ENCODE peak calls at places on chromosomes 16 and 17, in seven cellular contexts. B is A549; Q is neural progenitor cell; M is H4; D is lower lobe of right lung; F is gastrocnemius medialis; K is stimulated activated CD4-positive, alpha-beta T cell treated with anti-CD3 and anti-CD28 coated beads, Interleukin-12 subunit alpha, Interleukin-12 subunit beta, amount 100 ng/mL, for 24 hours. Z is an unnamed sample.
A peak's percentile ranks its signal among the peaks of the same experiment; 100 is the strongest.

GRCh38 chr17:210402-210801 is 29.0 kb upstream of the DOC2B start:
- DNase-seq in B (no peak), Q (no peak), M (no peak), D (no peak), F (no peak), K (no peak), Z (no peak)

GRCh38 chr17:63274156-63274555 is 171.9 kb downstream of the CYB561 start:
- DNase-seq in B (no peak), Q (no peak), M (no peak), D (no peak), F (no peak), K (no peak), Z (no peak)

GRCh38 chr16:35691057-35691456 is 2231.6 kb downstream of the TP53TG3F start:
- DNase-seq in B (no peak), Q (no peak), M (no peak), D (no peak), F (no peak), K (no peak), Z (no peak)

GRCh38 chr16:56807011-56807675 is 57.9 kb upstream of the SLC12A3 start:
- DNase-seq in B (peak; percentile 39), Q (no peak), M (peak; percentile 47), D (no peak), F (no peak), K (no peak), Z (no peak)

GRCh38 chr17:77936881-77937280 is 21.6 kb upstream of the TNRC6C start:
- DNase-seq in B (no peak), Q (no peak), M (no peak), D (no peak), F (no peak), K (no peak), Z (no peak)

GRCh38 chr17:83173180-83173996 is 94.0 kb downstream of the METRNL start:
- DNase-seq in B (no peak), Q (no peak), M (no peak), D (no peak), F (peak; percentile 5), K (no peak), Z (no peak)

GRCh38 chr17:42067371-42068180 is 17.2 kb upstream of the C17orf113 start:
- DNase-seq in B (peak; percentile 79), Q (peak; percentile 77), M (peak; percentile 34), D (peak; percentile 72), F (peak; percentile 80), K (peak; percentile 77), Z (peak; percentile 90)

GRCh38 chr16:88783391-88784073 is 1.5 kb downstream of the PIEZO1 start:
- DNase-seq in B (no peak), Q (no peak), M (no peak), D (peak; percentile 57), F (no peak), K (no peak), Z (no peak)

GRCh38 chr17:27586203-27586701 is 44.7 kb upstream of the LGALS9 start:
- DNase-seq in B (no peak), Q (no peak), M (no peak), D (no peak), F (no peak), K (no peak), Z (no peak)

GRCh38 chr16:66977341-66978113 is 10.9 kb upstream of the CES4A start:
- DNase-seq in B (peak; percentile 91), Q (peak; percentile 92), M (peak; percentile 69), D (peak; percentile 92), F (peak; percentile 88), K (peak; percentile 94), Z (peak; percentile 96)

GRCh38 chr16:58499615-58500328 is at the start of gene NDRG4:
- DNase-seq in B (peak; percentile 92), Q (peak; percentile 91), M (peak; percentile 90), D (no peak), F (no peak), K (no peak), Z (peak; percentile 95)

GRCh38 chr17:63881935-63882601 is at the start of gene GH2:
- DNase-seq in B (peak; percentile 91), Q (peak; percentile 58), M (peak; percentile 44), D (no peak), F (peak; percentile 20), K (peak; percentile 60), Z (peak; percentile 91)

GRCh38 chr17:78454346-78454745 is 75.9 kb downstream of the PGS1 start:
- DNase-seq in B (no peak), Q (no peak), M (no peak), D (no peak), F (no peak), K (no peak), Z (no peak)

GRCh38 chr16:68257251-68257905 is 6.9 kb upstream of the SLC7A6 start:
- DNase-seq in B (no peak), Q (no peak), M (no peak), D (no peak), F (peak; percentile 92), K (no peak), Z (peak; percentile 64)

GRCh38 chr16:19781196-19781595 is 63.1 kb downstream of the IQCK start:
- DNase-seq in B (no peak), Q (no peak), M (no peak), D (no peak), F (no peak), K (no peak), Z (no peak)

GRCh38 chr16:19524866-19525723 is 1.4 kb downstream of the CCP110 start:
- DNase-seq in B (no peak), Q (peak; percentile 25), M (no peak), D (no peak), F (no peak), K (no peak), Z (peak; percentile 25)

GRCh38 chr17:51120739-51121619 is at the start of gene SPAG9:
- DNase-seq in B (peak; percentile 97), Q (peak; percentile 98), M (peak; percentile 94), D (peak; percentile 96), F (peak; percentile 96), K (peak; percentile 90), Z (peak; percentile 98)

GRCh38 chr17:73105448-73105847 is 13.0 kb upstream of the SLC39A11 start:
- DNase-seq in B (no peak), Q (no peak), M (no peak), D (no peak), F (no peak), K (no peak), Z (no peak)

GRCh38 chr16:30582611-30583340 is 2.7 kb downstream of the ZNF785 start:
- DNase-seq in B (no peak), Q (no peak), M (no peak), D (no peak), F (no peak), K (no peak), Z (peak; percentile 33)

GRCh38 chr17:70525976-70526375 is 356.6 kb downstream of the KCNJ2 start:
- DNase-seq in B (no peak), Q (no peak), M (no peak), D (no peak), F (no peak), K (no peak), Z (no peak)

GRCh38 chr17:28174352-28175046 is 132.0 kb downstream of the NLK start:
- DNase-seq in B (no peak), Q (no peak), M (no peak), D (no peak), F (no peak), K (no peak), Z (no peak)

GRCh38 chr17:51687887-51688286 is 427.5 kb downstream of the UTP18 start:
- DNase-seq in B (no peak), Q (no peak), M (no peak), D (no peak), F (no peak), K (no peak), Z (no peak)

GRCh38 chr17:6279659-6280058 is 155.3 kb downstream of the AIPL1 start:
- DNase-seq in B (no peak), Q (peak; percentile 65), M (no peak), D (no peak), F (no peak), K (no peak), Z (peak; percentile 80)

GRCh38 chr17:51761105-51761504 is 397.4 kb downstream of the CA10 start:
- DNase-seq in B (no peak), Q (no peak), M (no peak), D (no peak), F (no peak), K (no peak), Z (no peak)

GRCh38 chr17:50145532-50146229 is 4.8 kb downstream of the PPP1R9B start:
- DNase-seq in B (no peak), Q (no peak), M (no peak), D (no peak), F (no peak), K (no peak), Z (no peak)

GRCh38 chr17:35766903-35767510 is 6.3 kb downstream of the C17orf50 start:
- DNase-seq in B (peak; percentile 85), Q (no peak), M (no peak), D (no peak), F (no peak), K (no peak), Z (peak; percentile 69)

GRCh38 chr17:48251950-48252349 is 144.4 kb downstream of the SNX11 start:
- DNase-seq in B (no peak), Q (no peak), M (no peak), D (no peak), F (no peak), K (no peak), Z (no peak)

GRCh38 chr17:50149099-50149424 is 1.4 kb downstream of the PPP1R9B start:
- DNase-seq in B (no peak), Q (no peak), M (no peak), D (no peak), F (no peak), K (no peak), Z (no peak)

GRCh38 chr17:36740157-36740556 is 138.8 kb downstream of the MRM1 start:
- DNase-seq in B (no peak), Q (no peak), M (no peak), D (no peak), F (no peak), K (no peak), Z (no peak)

GRCh38 chr17:68035131-68035522 is 408 bp upstream of the KPNA2 start:
- DNase-seq in B (peak; percentile 95), Q (peak; percentile 98), M (no peak), D (peak; percentile 97), F (peak; percentile 90), K (peak; percentile 91), Z (no peak)

GRCh38 chr17:27293359-27293897 is 486 bp upstream of the WSB1 start:
- DNase-seq in B (no peak), Q (peak; percentile 16), M (no peak), D (no peak), F (peak; percentile 29), K (no peak), Z (peak; percentile 42)

GRCh38 chr16:23729503-23730424 is 16.7 kb upstream of the ERN2 start:
- DNase-seq in B (no peak), Q (no peak), M (peak; percentile 82), D (peak; percentile 49), F (no peak), K (no peak), Z (peak; percentile 60)

GRCh38 chr17:49676276-49676868 is 1.5 kb downstream of the SPOP start:
- DNase-seq in B (no peak), Q (peak; percentile 60), M (no peak), D (no peak), F (no peak), K (no peak), Z (no peak)

GRCh38 chr16:11306997-11307638 is 26.0 kb upstream of the PRM1 start:
- DNase-seq in B (no peak), Q (no peak), M (no peak), D (no peak), F (no peak), K (no peak), Z (no peak)